ENCODE peak calls at places on chromosome 9, in ten cellular contexts. K is HT-29, F is substantia nigra, I is psoas muscle, Z is aorta, N is NCI-H2171 treated with DMSO at 0.1 percent for 48 hours, P is RPMI8226, W is WTC11, A is T-cell, X is HuH-7. S is an unnamed sample.

GRCh38 chr9:89543621-89544279 is 45.8 kb upstream of the SEMA4D start:
- DNase-seq in K (no peak), F (no peak), I (no peak), Z (no peak), N (no peak), P (no peak), W (no peak), A (no peak), X (no peak), S (no peak)

GRCh38 chr9:129247285-129248153 is 69.5 kb upstream of the IER5L start:
- DNase-seq in K (no peak), F (no peak), I (peak; percentile 9), Z (peak; percentile 60), N (no peak), P (no peak), W (no peak), A (no peak), X (no peak), S (no peak)

GRCh38 chr9:27701664-27702063 is 128.4 kb upstream of the C9orf72 start:
- DNase-seq in K (no peak), F (no peak), I (peak; percentile 13), Z (no peak), N (peak; percentile 9), P (peak; percentile 82), W (no peak), A (no peak), X (no peak), S (no peak)

GRCh38 chr9:86282979-86283535 is 719 bp upstream of the ISCA1 start:
- DNase-seq in K (no peak), F (no peak), I (no peak), Z (no peak), N (peak; percentile 17), P (no peak), W (no peak), A (no peak), X (no peak), S (no peak)

GRCh38 chr9:89786650-89787049 is 181.8 kb downstream of the GADD45G start:
- DNase-seq in K (peak; percentile 5), F (no peak), I (no peak), Z (no peak), N (no peak), P (peak; percentile 34), W (no peak), A (no peak), X (no peak), S (no peak)

GRCh38 chr9:22005700-22006605 is 3.2 kb downstream of the CDKN2B start:
- DNase-seq in K (no peak), F (no peak), I (no peak), Z (peak; percentile 73), N (no peak), P (no peak), W (peak; percentile 35), A (no peak), X (no peak), S (no peak)

GRCh38 chr9:7178729-7179128 is 421.0 kb downstream of the KDM4C start:
- DNase-seq in K (no peak), F (no peak), I (no peak), Z (no peak), N (no peak), P (no peak), W (no peak), A (no peak), X (no peak), S (no peak)

GRCh38 chr9:137222190-137223077 is at the start of gene RNF208:
- DNase-seq in K (no peak), F (no peak), I (no peak), Z (no peak), N (peak; percentile 42), P (peak; percentile 51), W (peak; percentile 58), A (no peak), X (peak; percentile 62), S (no peak)

GRCh38 chr9:125659201-125659840 is 47.7 kb downstream of the MAPKAP1 start:
- DNase-seq in K (no peak), F (no peak), I (no peak), Z (no peak), N (no peak), P (no peak), W (no peak), A (no peak), X (no peak), S (no peak)

GRCh38 chr9:83572524-83572923 is 34.3 kb upstream of the FRMD3 start:
- DNase-seq in K (no peak), F (no peak), I (no peak), Z (no peak), N (no peak), P (no peak), W (no peak), A (no peak), X (no peak), S (no peak)

GRCh38 chr9:88747768-88748167 is 212.8 kb downstream of the NXNL2 start:
- DNase-seq in K (peak; percentile 19), F (no peak), I (no peak), Z (no peak), N (no peak), P (no peak), W (no peak), A (no peak), X (no peak), S (no peak)

S was measured in NCI-H524 treated with DMSO at 0.1 percent for 48 hours.